ENCODE peak calls at places on chromosomes 5 and 9, in eight cellular contexts. E is Calu3; H is neural crest cell; S is CD8-positive, alpha-beta T cell; Q is left lung; M is Panc1; F is choroid plexus epithelial cell; O is RWPE2. T is an unnamed sample.

GRCh38 chr5:65034782-65035181 is 266.1 kb downstream of the CWC27 start:
- DNase-seq in M (no peak), S (no peak), O (no peak), E (no peak), H (no peak), Q (peak), F (no peak), T (no peak)

GRCh38 chr5:42108468-42108867 is 183.4 kb downstream of the FBXO4 start:
- DNase-seq in H (no peak), S (no peak), M (no peak), E (no peak), O (no peak), Q (no peak), F (no peak), T (no peak)

GRCh38 chr9:22244141-22245011 is 202.2 kb upstream of the DMRTA1 start:
- DNase-seq in Q (no peak), M (no peak), S (no peak), E (peak), H (peak), O (no peak), F (peak), T (no peak)

GRCh38 chr5:39020465-39020864 is 53.7 kb downstream of the RICTOR start:
- DNase-seq in F (no peak), H (no peak), Q (no peak), S (no peak), O (no peak), E (no peak), M (no peak), T (no peak)

GRCh38 chr9:133499130-133499891 is 20.4 kb upstream of the SLC2A6 start:
- DNase-seq in M (no peak), E (no peak), O (no peak), Q (peak), F (no peak), H (no peak), S (no peak), T (no peak)

GRCh38 chr9:70362952-70363351 is 51.5 kb downstream of the KLF9 start:
- DNase-seq in S (no peak), O (peak), M (no peak), H (no peak), F (no peak), Q (no peak), E (no peak), T (no peak)

GRCh38 chr5:138464018-138464387 is 1.3 kb upstream of the EGR1 start:
- DNase-seq in H (peak), M (peak), O (peak), S (peak), Q (peak), E (peak), F (peak), T (peak)

GRCh38 chr5:108251350-108251749 is 130.5 kb downstream of the FBXL17 start:
- DNase-seq in Q (no peak), S (no peak), M (no peak), O (no peak), E (peak), F (peak), H (no peak), T (no peak)

GRCh38 chr9:38059233-38059936 is 9.6 kb downstream of the SHB start:
- DNase-seq in O (no peak), M (no peak), E (no peak), Q (no peak), S (no peak), F (no peak), H (no peak), T (no peak)

GRCh38 chr9:86304236-86304730 is 21.9 kb upstream of the ISCA1 start:
- DNase-seq in E (no peak), Q (no peak), O (no peak), M (no peak), S (no peak), H (no peak), F (peak), T (no peak)

GRCh38 chr5:56384186-56384585 is 151.1 kb upstream of the ANKRD55 start:
- DNase-seq in F (no peak), S (no peak), H (no peak), Q (no peak), E (no peak), M (no peak), O (no peak), T (no peak)

GRCh38 chr9:70635790-70636189 is 221.3 kb upstream of the KLF9 start:
- DNase-seq in M (no peak), E (peak), H (no peak), O (no peak), Q (no peak), F (no peak), S (no peak), T (no peak)

GRCh38 chr5:108387756-108388155 is 5.9 kb upstream of the FBXL17 start:
- DNase-seq in E (no peak), H (no peak), F (no peak), O (no peak), Q (no peak), M (no peak), S (no peak), T (no peak)

GRCh38 chr9:104961238-104961637 is 33.3 kb upstream of the ABCA1 start:
- DNase-seq in H (no peak), Q (no peak), M (peak), O (peak), E (peak), S (no peak), F (peak), T (peak)

GRCh38 chr9:94945191-94946144 is 219.0 kb downstream of the AOPEP start:
- DNase-seq in S (no peak), E (no peak), M (peak), H (no peak), O (no peak), F (peak), Q (no peak), T (no peak)

GRCh38 chr5:96741911-96742310 is 65.8 kb downstream of the ERAP1 start:
- DNase-seq in E (no peak), F (no peak), S (no peak), O (no peak), H (no peak), M (no peak), Q (no peak), T (no peak)

GRCh38 chr9:124208571-124208970 is 49.2 kb upstream of the NEK6 start:
- DNase-seq in F (no peak), H (no peak), Q (no peak), S (no peak), E (no peak), O (no peak), M (no peak), T (no peak)

GRCh38 chr9:35193762-35194161 is 32.0 kb downstream of the UNC13B start:
- DNase-seq in E (no peak), S (no peak), O (no peak), M (no peak), Q (no peak), H (no peak), F (peak), T (no peak)

GRCh38 chr9:21682981-21683380 is 119.5 kb upstream of the MTAP start:
- DNase-seq in S (no peak), F (peak), H (no peak), O (no peak), M (peak), E (no peak), Q (no peak), T (no peak)

GRCh38 chr5:425714-426113 is 17.3 kb upstream of the EXOC3 start:
- DNase-seq in M (no peak), H (no peak), S (no peak), Q (no peak), F (peak), E (peak), O (no peak), T (no peak)

GRCh38 chr5:140182075-140182709 is 7.2 kb downstream of the CYSTM1 start:
- DNase-seq in M (no peak), O (no peak), E (no peak), F (peak), H (no peak), S (no peak), Q (no peak), T (no peak)

GRCh38 chr9:14591411-14591810 is 101.8 kb downstream of the ZDHHC21 start:
- DNase-seq in F (no peak), H (no peak), O (no peak), M (no peak), S (no peak), E (no peak), Q (no peak), T (no peak)

GRCh38 chr9:95666785-95667155 is 150.0 kb upstream of the PTCH1 start:
- DNase-seq in E (no peak), O (no peak), Q (no peak), F (no peak), M (no peak), S (no peak), H (no peak), T (no peak)

GRCh38 chr5:42949348-42950090 is 90.6 kb downstream of the ANXA2R start:
- DNase-seq in M (peak), Q (peak), E (no peak), H (no peak), S (peak), F (peak), O (no peak), T (peak)

GRCh38 chr9:106828965-106829364 is 34.0 kb upstream of the ZNF462 start:
- DNase-seq in Q (no peak), F (no peak), O (no peak), E (no peak), S (no peak), M (no peak), H (no peak), T (no peak)

GRCh38 chr5:65483474-65484346 is 2.0 kb upstream of the ADAMTS6 start:
- DNase-seq in Q (no peak), S (no peak), E (no peak), M (peak), F (peak), O (no peak), H (no peak), T (no peak)

GRCh38 chr9:34332370-34332964 is 3.1 kb downstream of the NUDT2 start:
- DNase-seq in E (no peak), H (no peak), S (no peak), Q (no peak), M (peak), O (no peak), F (peak), T (no peak)

GRCh38 chr9:93450817-93451761 is at the start of gene FAM120A:
- DNase-seq in F (peak), E (peak), H (peak), Q (peak), S (peak), O (peak), M (no peak), T (peak)

GRCh38 chr9:93452710-93453046 is 703 bp downstream of the FAM120AOS start:
- DNase-seq in H (no peak), M (no peak), E (no peak), Q (peak), F (no peak), O (no peak), S (no peak), T (no peak)

GRCh38 chr9:93456022-93456421 is 2.6 kb upstream of the FAM120AOS start:
- DNase-seq in Q (no peak), F (no peak), E (no peak), O (no peak), S (no peak), H (no peak), M (no peak), T (no peak)

GRCh38 chr9:93453047-93453914 is at the start of gene FAM120AOS:
- DNase-seq in H (peak), F (peak), O (peak), Q (peak), E (peak), M (peak), S (peak), T (peak)

GRCh38 chr9:93451762-93452709 is 551 bp downstream of the FAM120A start:
- DNase-seq in S (no peak), E (peak), F (peak), Q (peak), O (peak), M (no peak), H (peak), T (peak)
- TF ChIP-seq CTCF in S (no peak), E (no peak), F (no peak), Q (no peak), O (peak), M (no peak), H (peak), T (no peak)

GRCh38 chr9:110426052-110426709 is 88.5 kb upstream of the TXNDC8 start:
- DNase-seq in E (no peak), Q (no peak), M (no peak), H (no peak), O (no peak), F (peak), S (no peak), T (no peak)
- TF ChIP-seq CTCF in E (no peak), Q (peak), M (no peak), H (peak), O (peak), F (peak), S (no peak), T (no peak)

GRCh38 chr5:130874861-130875419 is 290.1 kb downstream of the HINT1 start:
- DNase-seq in S (no peak), H (no peak), O (no peak), Q (no peak), E (no peak), F (no peak), M (no peak), T (no peak)

GRCh38 chr5:130868186-130868821 is 296.8 kb downstream of the HINT1 start:
- DNase-seq in S (no peak), H (no peak), O (no peak), Q (no peak), E (no peak), M (no peak), F (peak), T (no peak)

GRCh38 chr5:130875673-130876072 is 289.4 kb downstream of the HINT1 start:
- DNase-seq in Q (no peak), S (no peak), F (no peak), O (no peak), M (no peak), E (no peak), H (no peak), T (no peak)

DNA sequence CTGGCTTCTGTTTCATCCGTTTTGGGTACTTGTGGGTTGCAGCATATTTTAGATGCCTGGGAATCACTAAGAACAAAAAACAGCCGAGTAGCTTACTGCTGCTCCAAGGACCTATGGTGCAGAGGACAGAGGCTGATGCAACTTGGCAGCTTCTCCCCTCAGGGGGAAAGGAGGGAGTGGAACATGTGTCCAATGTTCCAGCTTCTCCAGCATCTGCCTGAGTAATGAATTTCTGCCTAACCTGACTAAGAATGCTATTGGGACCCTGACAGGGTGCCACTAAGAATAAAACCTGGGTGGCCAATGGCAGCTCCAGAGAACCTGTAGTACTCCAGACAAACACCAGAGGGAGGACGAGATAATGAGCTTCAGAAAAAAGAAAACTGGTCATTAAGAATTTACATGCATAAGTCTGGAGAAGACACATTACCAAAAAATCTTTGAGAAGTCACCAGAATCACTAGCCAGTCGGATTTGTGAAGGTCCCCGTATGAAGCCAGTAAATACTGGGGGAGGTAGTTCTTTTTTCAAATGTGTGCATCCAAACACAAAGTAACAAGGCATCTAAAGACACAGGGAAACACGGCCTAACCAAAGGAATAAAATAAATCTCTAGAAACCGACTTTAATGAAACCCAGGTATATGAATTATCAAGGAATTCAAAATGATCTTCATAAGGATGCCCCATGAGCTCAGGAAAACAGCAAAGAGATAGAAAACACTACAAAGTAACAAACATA is 293.5 kb downstream of the HINT1 start:
- DNase-seq in M (peak), Q (no peak), S (peak), E (peak), H (peak), O (no peak), F (peak), T (no peak)
- TF ChIP-seq CTCF in M (peak), Q (peak), S (peak), E (peak), H (peak), O (peak), F (peak), T (peak)

DNA sequence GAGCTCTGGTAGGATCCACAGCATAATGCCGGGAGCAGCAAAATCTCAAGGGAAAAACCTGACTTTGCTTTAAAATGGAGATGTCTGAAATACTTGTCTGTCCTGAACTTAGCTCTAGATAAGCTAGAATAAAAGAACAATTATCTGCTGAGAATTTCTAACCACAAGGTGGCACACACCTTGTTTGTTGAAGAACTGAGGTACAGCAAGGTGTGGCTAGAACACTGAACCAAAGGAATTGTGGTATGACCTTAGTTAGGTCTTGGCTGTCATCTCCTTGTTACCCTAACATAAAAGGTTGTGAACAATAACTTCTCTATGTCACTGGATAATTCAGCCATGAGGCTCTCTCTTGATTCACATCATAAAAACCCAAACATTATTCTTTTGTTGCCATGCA is 72.3 kb upstream of the ANXA1 start:
- DNase-seq in H (no peak), F (no peak), E (peak), S (no peak), M (no peak), Q (no peak), O (no peak), T (no peak)
- TF ChIP-seq CTCF in H (no peak), F (no peak), E (no peak), S (no peak), M (peak), Q (no peak), O (peak), T (no peak)

T was measured in CD14-positive monocyte.